ENCODE peak calls at places on chromosomes 13 and 19, in ten cellular contexts. X, M, U, Z, V, Q, J, R, L and Y are unnamed samples.

GRCh38 chr19:18743281-18743825 is 47.8 kb downstream of the COMP start:
- DNase-seq in M (no peak), Z (no peak), J (no peak), U (no peak), L (peak), Q (peak), X (no peak), V (no peak), R (no peak), Y (peak)

GRCh38 chr13:77981191-77981925 is 62.7 kb upstream of the EDNRB start:
- DNase-seq in R (no peak), J (no peak), M (no peak), Q (peak), Z (no peak), X (no peak), U (no peak), V (no peak), L (no peak), Y (no peak)

GRCh38 chr19:44893704-44894103 is 2.6 kb downstream of the TOMM40 start:
- DNase-seq in L (no peak), Z (no peak), M (no peak), J (no peak), U (no peak), V (no peak), R (no peak), X (no peak), Q (no peak), Y (no peak)

GRCh38 chr19:36058481-36059179 is 3.9 kb downstream of the WDR62 start:
- DNase-seq in V (peak), Z (no peak), M (no peak), Q (no peak), R (no peak), U (no peak), L (no peak), X (no peak), J (no peak), Y (peak)

GRCh38 chr19:13492128-13492527 is 14.2 kb downstream of the CACNA1A start:
- DNase-seq in V (no peak), U (no peak), R (no peak), J (no peak), Q (peak), L (no peak), Z (peak), X (peak), M (no peak), Y (no peak)

GRCh38 chr19:6476155-6476895 is 5.3 kb downstream of the DENND1C start:
- DNase-seq in V (no peak), L (peak), U (peak), J (peak), Z (peak), M (peak), Q (peak), X (no peak), R (peak), Y (peak)

GRCh38 chr19:56085571-56086275 is 35.4 kb downstream of the ZNF787 start:
- DNase-seq in L (no peak), V (no peak), R (no peak), X (no peak), Z (no peak), Q (no peak), U (no peak), J (no peak), M (no peak), Y (no peak)

GRCh38 chr19:19630062-19630414 is 2.0 kb upstream of the LPAR2 start:
- DNase-seq in X (no peak), Z (no peak), V (no peak), M (no peak), L (no peak), J (no peak), Q (no peak), U (no peak), R (no peak), Y (no peak)

GRCh38 chr19:16462757-16463250 is 9.0 kb downstream of the EPS15L1 start:
- DNase-seq in Z (peak), J (no peak), M (no peak), X (no peak), L (peak), V (no peak), R (no peak), U (no peak), Q (no peak), Y (no peak)

GRCh38 chr13:79936368-79937136 is 404.4 kb downstream of the SPRY2 start:
- DNase-seq in U (no peak), J (no peak), L (no peak), X (peak), Z (peak), M (no peak), R (no peak), V (no peak), Q (peak), Y (no peak)

GRCh38 chr13:24267283-24267682 is 42.1 kb upstream of the C1QTNF9 start:
- DNase-seq in M (no peak), L (no peak), J (no peak), U (no peak), Z (no peak), Q (peak), R (no peak), V (no peak), X (peak), Y (no peak)

GRCh38 chr19:39390460-39390758 is 497 bp downstream of the PAF1 start:
- DNase-seq in R (no peak), Z (peak), M (peak), Q (no peak), V (no peak), J (no peak), U (no peak), X (peak), L (no peak), Y (no peak)

GRCh38 chr13:109389892-109390345 is 396.5 kb downstream of the IRS2 start:
- DNase-seq in V (no peak), L (no peak), Z (no peak), J (no peak), R (no peak), Q (no peak), M (no peak), U (no peak), X (no peak), Y (no peak)

GRCh38 chr13:77719128-77719527 is 21.6 kb downstream of the SLAIN1 start:
- DNase-seq in Q (no peak), M (no peak), L (no peak), Z (no peak), V (no peak), X (no peak), U (no peak), J (no peak), R (no peak), Y (no peak)

GRCh38 chr19:53977991-53978731 is 13.3 kb upstream of the CACNG6 start:
- DNase-seq in Z (peak), M (peak), R (peak), J (peak), V (no peak), L (peak), X (peak), Q (peak), U (peak), Y (no peak)

GRCh38 chr13:93996471-93996870 is 483.0 kb downstream of the DCT start:
- DNase-seq in Z (no peak), M (no peak), X (no peak), V (no peak), Q (peak), R (no peak), J (no peak), L (no peak), U (no peak), Y (no peak)

GRCh38 chr19:18928018-18928805 is 8.7 kb downstream of the DDX49 start:
- DNase-seq in X (no peak), Q (no peak), M (no peak), Z (no peak), V (no peak), J (no peak), L (no peak), R (no peak), U (no peak), Y (no peak)

GRCh38 chr19:19866599-19867248 is 1.0 kb downstream of the ZNF253 start:
- DNase-seq in V (peak), R (peak), Z (no peak), U (peak), X (peak), L (peak), M (no peak), J (peak), Q (no peak), Y (peak)

GRCh38 chr19:48308695-48309586 is 16.4 kb upstream of the EMP3 start:
- DNase-seq in L (peak), R (no peak), V (no peak), J (no peak), X (no peak), U (no peak), Z (no peak), M (no peak), Q (no peak), Y (peak)